ENCODE peak calls at places on chromosomes 3 and 15, in four cellular contexts. I is lower lobe of right lung, F is pancreas, Y is brain microvascular endothelial cell. R is an unnamed sample.

GRCh38 chr3:13501056-13501455 is 20.9 kb downstream of the HDAC11 start:
- DNase-seq in I (peak), F (peak), Y (no peak), R (no peak)

GRCh38 chr3:57948782-57949242 is 59.4 kb upstream of the FLNB start:
- DNase-seq in I (no peak), F (no peak), Y (no peak), R (no peak)

GRCh38 chr3:152270145-152270870 is 1.6 kb downstream of the MBNL1 start:
- DNase-seq in I (no peak), F (no peak), Y (no peak), R (peak)

GRCh38 chr3:18779704-18780103 is 354.6 kb upstream of the SATB1 start:
- DNase-seq in I (no peak), F (no peak), Y (no peak), R (no peak)

GRCh38 chr3:14574183-14574582 is 34.0 kb upstream of the GRIP2 start:
- DNase-seq in I (no peak), F (no peak), Y (no peak), R (no peak)

GRCh38 chr15:72916939-72917338 is 133.4 kb upstream of the ADPGK start:
- DNase-seq in I (no peak), F (no peak), Y (no peak), R (no peak)

GRCh38 chr3:109114746-109115145 is 3.2 kb downstream of the MORC1 start:
- DNase-seq in I (no peak), F (no peak), Y (no peak), R (no peak)

GRCh38 chr15:33380406-33380805 is 69.6 kb downstream of the RYR3 start:
- DNase-seq in I (no peak), F (no peak), Y (no peak), R (no peak)

GRCh38 chr15:99906793-99907192 is 173.6 kb upstream of the LYSMD4 start:
- DNase-seq in I (no peak), F (no peak), Y (no peak), R (no peak)

GRCh38 chr15:60589253-60589652 is 110.3 kb upstream of the ICE2 start:
- DNase-seq in I (no peak), F (no peak), Y (no peak), R (no peak)

GRCh38 chr3:126811530-126811929 is 107.5 kb downstream of the CHCHD6 start:
- DNase-seq in I (no peak), F (no peak), Y (peak), R (peak)

GRCh38 chr3:195001961-195002861 is 268.7 kb downstream of the XXYLT1 start:
- DNase-seq in I (peak), F (peak), Y (peak), R (peak)

GRCh38 chr3:126961191-126961790 is 21.6 kb upstream of the PLXNA1 start:
- DNase-seq in I (peak), F (no peak), Y (peak), R (peak)

GRCh38 chr15:36497903-36498302 is 81.5 kb upstream of the CDIN1 start:
- DNase-seq in I (no peak), F (no peak), Y (no peak), R (no peak)

GRCh38 chr3:169886671-169887070 is 16.9 kb upstream of the LRRC31 start:
- DNase-seq in I (peak), F (peak), Y (no peak), R (peak)

GRCh38 chr3:46280105-46280797 is 38.0 kb downstream of the CCR3 start:
- DNase-seq in I (no peak), F (no peak), Y (peak), R (peak)

GRCh38 chr15:67887776-67888175 is 47.9 kb upstream of the RNU6-1 start:
- DNase-seq in I (no peak), F (no peak), Y (no peak), R (no peak)

GRCh38 chr3:43861635-43862034 is 170.9 kb downstream of the ABHD5 start:
- DNase-seq in I (no peak), F (no peak), Y (no peak), R (no peak)

GRCh38 chr3:175356899-175357324 is 497.8 kb downstream of the NAALADL2 start:
- DNase-seq in I (no peak), F (no peak), Y (no peak), R (peak)

GRCh38 chr3:7484636-7485035 is 623.7 kb downstream of the GRM7 start:
- DNase-seq in I (no peak), F (no peak), Y (no peak), R (peak)

GRCh38 chr15:37880009-37880834 is 54.2 kb upstream of the TMCO5A start:
- DNase-seq in I (no peak), F (no peak), Y (peak), R (peak)

GRCh38 chr3:27556854-27557253 is 72.7 kb upstream of the SLC4A7 start:
- DNase-seq in I (no peak), F (no peak), Y (no peak), R (peak)

GRCh38 chr3:148077318-148077923 is 620.3 kb upstream of the AGTR1 start:
- DNase-seq in I (no peak), F (no peak), Y (no peak), R (peak)

GRCh38 chr15:101447561-101448071 is 41.9 kb downstream of the PCSK6 start:
- DNase-seq in I (no peak), F (no peak), Y (no peak), R (no peak)

GRCh38 chr15:74783808-74784175 is 1.9 kb downstream of the CSK start:
- DNase-seq in I (no peak), F (no peak), Y (no peak), R (no peak)

GRCh38 chr15:98444067-98444600 is 204.2 kb upstream of the IGF1R start:
- DNase-seq in I (no peak), F (no peak), Y (no peak), R (no peak)

GRCh38 chr3:173869786-173870185 is 472.2 kb downstream of the NLGN1 start:
- DNase-seq in I (no peak), F (no peak), Y (no peak), R (no peak)

GRCh38 chr15:34927726-34928125 is 41.8 kb downstream of the AQR start:
- DNase-seq in I (no peak), F (no peak), Y (no peak), R (peak)

GRCh38 chr15:90037961-90038633 is 37.0 kb downstream of the ZNF710 start:
- DNase-seq in I (no peak), F (no peak), Y (peak), R (peak)

GRCh38 chr3:65836047-65836446 is 202.7 kb downstream of the MAGI1 start:
- DNase-seq in I (no peak), F (no peak), Y (no peak), R (peak)

GRCh38 chr3:27791956-27792355 is 69.8 kb upstream of the EOMES start:
- DNase-seq in I (no peak), F (no peak), Y (no peak), R (no peak)

GRCh38 chr15:71093089-71094024 is 21.9 kb upstream of the THSD4 start:
- DNase-seq in I (no peak), F (peak), Y (peak), R (peak)

GRCh38 chr3:65732060-65732933 is 306.4 kb downstream of the MAGI1 start:
- DNase-seq in I (no peak), F (no peak), Y (peak), R (peak)

GRCh38 chr3:158794936-158795518 is 6.8 kb upstream of the MFSD1 start:
- DNase-seq in I (no peak), F (no peak), Y (peak), R (peak)

GRCh38 chr15:68431037-68431791 is 749 bp downstream of the ITGA11 start:
- DNase-seq in I (no peak), F (no peak), Y (no peak), R (peak)

GRCh38 chr3:171172070-171172469 is 145.6 kb upstream of the SLC2A2 start:
- DNase-seq in I (no peak), F (no peak), Y (no peak), R (no peak)

GRCh38 chr15:47374222-47374621 is 343.1 kb upstream of the SEMA6D start:
- DNase-seq in I (no peak), F (no peak), Y (peak), R (peak)

GRCh38 chr3:49341996-49342395 is 2.1 kb upstream of the USP4 start:
- DNase-seq in I (no peak), F (no peak), Y (no peak), R (no peak)

GRCh38 chr3:49339593-49339946 is 283 bp downstream of the USP4 start:
- DNase-seq in I (peak), F (peak), Y (no peak), R (no peak)

GRCh38 chr3:49343163-49343562 is 3.3 kb upstream of the USP4 start:
- DNase-seq in I (no peak), F (no peak), Y (no peak), R (no peak)

GRCh38 chr3:49339947-49340800 is at the start of gene USP4:
- DNase-seq in I (peak), F (peak), Y (peak), R (peak)
- H3K4me3 ChIP-seq in I (peak), F (peak), Y (peak), R (peak)

GRCh38 chr3:177361042-177361938 is 164.0 kb upstream of the TBL1XR1 start:
- DNase-seq in I (no peak), F (no peak), Y (no peak), R (no peak)
- H3K4me3 ChIP-seq in I (peak), F (no peak), Y (no peak), R (no peak)

DNA sequence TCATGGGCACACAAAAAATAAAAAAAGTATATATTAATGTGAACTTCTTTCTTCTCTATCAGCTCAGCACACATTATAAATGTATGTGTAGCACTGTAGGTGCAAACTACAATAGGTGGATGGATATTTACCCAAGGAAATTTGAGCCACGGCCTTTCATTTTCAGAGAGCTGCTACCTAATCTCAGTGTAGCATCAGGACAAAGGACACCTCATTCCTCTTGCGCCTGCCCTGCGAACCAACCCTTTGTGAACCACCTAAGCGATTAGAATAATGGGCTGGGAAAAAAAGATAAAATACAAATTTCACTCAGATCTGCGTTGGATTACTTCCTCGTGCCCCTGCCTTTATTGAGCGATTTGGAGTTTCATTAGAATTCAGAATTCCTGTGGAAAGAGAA is 263.2 kb downstream of the NR2F2 start:
- DNase-seq in I (no peak), F (no peak), Y (no peak), R (no peak)
- H3K4me3 ChIP-seq in I (no peak), F (no peak), Y (no peak), R (no peak)

GRCh38 chr3:156817931-156818765 is 8.0 kb upstream of the LEKR1 start:
- DNase-seq in I (no peak), F (no peak), Y (no peak), R (no peak)
- H3K4me3 ChIP-seq in I (no peak), F (peak), Y (no peak), R (no peak)

GRCh38 chr15:39880718-39881387 is 39.2 kb downstream of the GPR176 start:
- DNase-seq in I (no peak), F (no peak), Y (no peak), R (no peak)
- H3K4me3 ChIP-seq in I (no peak), F (no peak), Y (no peak), R (no peak)

R was measured in cardiac fibroblast.